ENCODE peak calls at places on chromosomes 7 and 10, in seven cellular contexts. C is dorsolateral prefrontal cortex, D is upper lobe of right lung, Z is retinal pigment epithelial cell, P is GM06990, W is cardiac fibroblast, J is fibroblast of lung. R is an unnamed sample.

GRCh38 chr10:17175551-17175950 is 25.9 kb downstream of the TRDMT1 start:
- DNase-seq in C (no peak), D (no peak), Z (no peak), P (no peak), W (peak; percentile 73), J (peak; percentile 65), R (peak; percentile 20)

GRCh38 chr10:58757352-58758071 is 244.8 kb downstream of the BICC1 start:
- DNase-seq in C (no peak), D (no peak), Z (no peak), P (no peak), W (no peak), J (peak; percentile 38), R (no peak)

GRCh38 chr10:70954777-70955176 is 66.4 kb upstream of the PCBD1 start:
- DNase-seq in C (no peak), D (no peak), Z (no peak), P (no peak), W (no peak), J (no peak), R (no peak)

GRCh38 chr7:94394399-94395140 is at the start of gene COL1A2:
- DNase-seq in C (no peak), D (peak; percentile 71), Z (no peak), P (peak; percentile 9), W (peak; percentile 99), J (peak; percentile 99), R (peak; percentile 100)

GRCh38 chr10:106189254-106189653 is 975.3 kb downstream of the SORCS1 start:
- DNase-seq in C (no peak), D (no peak), Z (peak; percentile 7), P (no peak), W (peak; percentile 66), J (peak; percentile 1), R (peak; percentile 5)

GRCh38 chr7:47241112-47242065 is 340.5 kb downstream of the TNS3 start:
- DNase-seq in C (no peak), D (no peak), Z (no peak), P (no peak), W (no peak), J (no peak), R (no peak)

GRCh38 chr7:84194484-84195260 is at the start of gene SEMA3A:
- DNase-seq in C (no peak), D (no peak), Z (no peak), P (no peak), W (peak; percentile 80), J (peak; percentile 92), R (peak; percentile 89)

GRCh38 chr10:82680688-82681087 is 805.7 kb downstream of the NRG3 start:
- DNase-seq in C (no peak), D (no peak), Z (no peak), P (no peak), W (no peak), J (no peak), R (no peak)

GRCh38 chr7:4799508-4800268 is 24.3 kb downstream of the AP5Z1 start:
- DNase-seq in C (no peak), D (no peak), Z (no peak), P (no peak), W (peak; percentile 47), J (no peak), R (peak; percentile 28)

GRCh38 chr10:112955736-112956421 is 5.8 kb downstream of the TCF7L2 start:
- DNase-seq in C (no peak), D (no peak), Z (no peak), P (no peak), W (peak; percentile 91), J (peak; percentile 90), R (peak; percentile 87)

DNA sequence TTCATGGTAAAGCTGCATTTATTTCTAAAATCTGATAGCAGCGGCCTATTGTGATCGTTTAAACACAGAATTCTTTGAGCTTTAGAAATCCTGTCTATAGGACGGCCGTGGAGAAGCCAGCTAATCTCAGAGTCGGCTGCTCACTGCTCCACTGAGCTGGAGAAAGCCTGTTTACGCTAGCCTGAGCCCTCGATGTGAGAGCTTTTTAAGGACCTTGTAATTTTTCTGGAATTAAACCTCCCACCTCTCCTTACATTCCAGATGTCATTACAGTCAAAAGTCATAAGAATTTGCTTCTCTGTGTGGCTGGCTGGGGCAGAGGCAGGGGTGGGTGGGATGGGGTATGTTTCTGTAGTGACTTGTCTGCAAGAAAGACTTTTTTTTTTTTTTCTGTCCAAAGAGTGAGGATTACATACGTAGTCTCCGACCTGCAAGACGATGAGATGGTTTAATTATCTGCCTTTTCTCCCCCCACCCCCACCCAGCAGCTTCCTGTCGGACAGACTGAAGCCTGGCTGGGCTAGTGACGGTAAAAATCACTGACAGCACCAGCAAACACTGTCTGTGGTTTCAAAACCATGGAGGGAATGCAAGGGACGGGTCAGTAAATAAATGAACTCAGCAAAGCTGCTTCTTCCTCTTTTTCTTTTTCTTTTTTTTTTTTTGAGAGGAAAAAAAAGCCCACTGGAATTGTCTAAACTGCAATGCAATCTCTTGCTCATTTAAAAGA is 31.8 kb downstream of the TRIM8 start:
- DNase-seq in C (peak; percentile 29), D (no peak), Z (peak; percentile 65), P (peak; percentile 48), W (peak; percentile 91), J (peak; percentile 98), R (peak; percentile 65)
- H3K4me3 ChIP-seq in C (peak overlapping the region; percentile 64), D (no peak overlapping the region), Z (peak overlapping the region; percentile 14), P (no peak overlapping the region), W (no peak overlapping the region), J (no peak overlapping the region), R (no peak overlapping the region)

GRCh38 chr10:43294892-43295291 is 28.0 kb upstream of the RASGEF1A start:
- DNase-seq in C (no peak), D (no peak), Z (no peak), P (no peak), W (no peak), J (no peak), R (no peak)
- TF ChIP-seq CTCF in C (no peak), D (no peak), Z (no peak), P (no peak), W (no peak), J (no peak), R (no peak)

GRCh38 chr10:68154211-68154497 is 44.9 kb downstream of the MYPN start:
- DNase-seq in C (peak; percentile 47), D (no peak), Z (no peak), P (no peak), W (peak; percentile 29), J (peak; percentile 78), R (peak; percentile 63)
- H3K4me3 ChIP-seq in C (peak overlapping the region; percentile 36), D (no peak overlapping the region), Z (peak overlapping the region; percentile 0), P (no peak overlapping the region), W (no peak overlapping the region), J (no peak overlapping the region), R (no peak overlapping the region)

GRCh38 chr10:96896884-96897589 is 64.9 kb downstream of the LCOR start:
- DNase-seq in C (no peak), D (no peak), Z (no peak), P (no peak), W (no peak), J (peak; percentile 15), R (no peak)

GRCh38 chr10:96890172-96890513 is 58.0 kb downstream of the LCOR start:
- DNase-seq in C (no peak), D (no peak), Z (no peak), P (no peak), W (no peak), J (peak; percentile 7), R (no peak)

GRCh38 chr10:96890580-96890979 is 58.5 kb downstream of the LCOR start:
- DNase-seq in C (no peak), D (no peak), Z (no peak), P (no peak), W (no peak), J (no peak), R (no peak)

GRCh38 chr10:96891840-96892239 is 59.7 kb downstream of the LCOR start:
- DNase-seq in C (no peak), D (no peak), Z (no peak), P (no peak), W (no peak), J (no peak), R (no peak)

DNA sequence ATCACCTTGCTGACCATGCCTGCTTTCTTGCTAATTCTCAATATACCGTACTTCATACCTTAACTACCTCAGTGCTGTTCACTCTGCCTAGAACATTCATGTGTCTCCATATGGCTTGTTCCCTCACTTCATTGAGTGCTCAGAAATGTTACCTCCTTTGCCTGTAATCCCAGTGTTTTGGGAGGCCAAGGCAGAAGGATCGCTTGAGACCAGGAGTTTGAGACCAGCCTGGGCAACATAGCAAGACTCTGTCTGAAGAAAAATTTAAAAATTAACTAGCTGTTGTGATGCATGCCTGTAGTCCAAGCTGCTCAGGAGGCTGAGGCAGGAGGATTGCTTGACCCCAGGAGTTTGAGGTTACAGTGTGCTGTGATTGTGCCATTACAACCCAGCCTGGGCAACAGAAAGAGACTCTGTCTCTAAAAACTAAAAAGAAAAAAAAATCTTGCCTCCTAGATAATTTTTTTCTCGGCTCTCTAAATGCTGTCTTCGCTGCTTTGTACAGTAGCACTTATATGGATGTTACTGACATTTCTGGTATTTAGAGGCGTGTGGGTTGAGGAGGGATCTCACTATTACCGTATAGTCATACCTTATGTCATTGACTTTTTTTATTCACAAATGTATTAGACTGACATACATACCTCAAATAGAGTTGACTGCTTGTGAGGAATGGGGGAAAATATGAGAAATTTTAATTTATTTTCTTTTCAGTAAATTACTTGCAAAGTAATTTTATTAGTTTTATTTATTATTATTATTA is 63.7 kb downstream of the LCOR start:
- DNase-seq in C (no peak), D (no peak), Z (no peak), P (no peak), W (no peak), J (no peak), R (no peak)
- TF ChIP-seq CTCF in C (no peak), D (no peak), Z (no peak), P (no peak), W (no peak), J (no peak), R (no peak)

DNA sequence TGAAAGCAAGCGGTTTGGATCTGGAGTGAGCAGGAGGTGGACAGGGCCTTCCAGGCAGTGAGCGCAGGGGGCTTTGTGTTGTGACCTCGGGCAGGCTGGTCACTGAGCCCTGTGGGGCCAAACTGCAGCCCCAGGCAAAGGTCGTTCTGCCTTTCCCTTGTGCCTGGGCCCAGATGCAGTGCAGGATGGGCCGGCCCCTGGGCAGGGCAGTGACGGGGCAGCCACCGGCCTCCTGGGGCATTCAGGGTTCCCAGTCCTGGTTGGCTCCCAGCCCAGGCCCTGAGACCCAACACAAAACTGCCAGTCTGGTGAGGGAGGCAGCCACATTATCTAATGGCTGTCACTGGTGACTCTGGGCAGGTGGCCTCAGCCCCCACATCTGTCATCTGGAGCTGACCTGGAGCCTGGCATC is 7.1 kb downstream of the ARPC1B start:
- DNase-seq in C (no peak), D (no peak), Z (no peak), P (no peak), W (no peak), J (no peak), R (no peak)
- H3K4me3 ChIP-seq in C (no peak overlapping the region), D (no peak overlapping the region), Z (no peak overlapping the region), P (no peak overlapping the region), W (no peak overlapping the region), J (no peak overlapping the region), R (no peak overlapping the region)

GRCh38 chr10:26274391-26274790 is 57.8 kb downstream of the GAD2 start:
- DNase-seq in C (peak; percentile 62), D (no peak), Z (no peak), P (no peak), W (no peak), J (no peak), R (no peak)

GRCh38 chr10:26269754-26270153 is 53.2 kb downstream of the GAD2 start:
- DNase-seq in C (no peak), D (no peak), Z (peak; percentile 25), P (no peak), W (peak; percentile 17), J (peak; percentile 31), R (peak; percentile 30)
- TF ChIP-seq CTCF in C (peak; percentile 25), D (peak; percentile 28), Z (peak; percentile 52), P (peak; percentile 23), W (no peak), J (no peak), R (peak; percentile 4)